ENCODE peak calls at places on chromosomes 2 and 18, in eight cellular contexts. K is HepG2; S is activated naive CD4-positive, alpha-beta T cell treated with anti-CD3 and anti-CD28 coated beads, Interleukin-2, amount 10 ng/mL, durations not matched to agents 7 days and 5 days; M is HTR-8/SVneo; E is germinal center; T is cardiac septum; B is NCI-H2171 treated with DMSO at 0.1 percent for 48 hours; H is NCI-H2081. F is an unnamed sample.

GRCh38 chr2:129752686-129753085 is 226.8 kb upstream of the RAB6C start:
- DNase-seq in K (no peak), S (no peak), M (no peak), E (no peak), T (peak; percentile 44), B (no peak), H (no peak), F (no peak)

GRCh38 chr18:3015851-3016250 is 2.9 kb upstream of the LPIN2 start:
- DNase-seq in K (no peak), S (no peak), M (no peak), E (no peak), T (no peak), B (no peak), H (no peak), F (no peak)

GRCh38 chr2:228731517-228731916 is 539.6 kb downstream of the PID1 start:
- DNase-seq in K (no peak), S (no peak), M (peak; percentile 2), E (no peak), T (no peak), B (no peak), H (no peak), F (no peak)

GRCh38 chr2:181038796-181039195 is 58.4 kb downstream of the UBE2E3 start:
- DNase-seq in K (no peak), S (no peak), M (no peak), E (no peak), T (no peak), B (no peak), H (no peak), F (no peak)

GRCh38 chr18:43278401-43278800 is 1.1 kb upstream of the SYT4 start:
- DNase-seq in K (no peak), S (no peak), M (no peak), E (no peak), T (no peak), B (peak; percentile 46), H (peak; percentile 24), F (no peak)

GRCh38 chr2:118521960-118522359 is 325.5 kb downstream of the EN1 start:
- DNase-seq in K (no peak), S (no peak), M (no peak), E (no peak), T (no peak), B (no peak), H (no peak), F (no peak)

GRCh38 chr2:162090109-162090508 is 16.1 kb upstream of the DPP4 start:
- DNase-seq in K (no peak), S (no peak), M (no peak), E (no peak), T (no peak), B (no peak), H (no peak), F (no peak)

GRCh38 chr2:80111185-80111584 is 193.4 kb downstream of the LRRTM1 start:
- DNase-seq in K (no peak), S (no peak), M (no peak), E (no peak), T (no peak), B (no peak), H (no peak), F (no peak)

GRCh38 chr2:36818542-36818941 is 122.0 kb downstream of the VIT start:
- DNase-seq in K (no peak), S (no peak), M (no peak), E (no peak), T (no peak), B (no peak), H (no peak), F (no peak)

GRCh38 chr18:45920367-45920766 is 46.8 kb downstream of the EPG5 start:
- DNase-seq in K (no peak), S (no peak), M (no peak), E (no peak), T (peak; percentile 85), B (peak; percentile 66), H (peak; percentile 69), F (no peak)

GRCh38 chr2:28152585-28153284 is 239.9 kb upstream of the FOSL2 start:
- DNase-seq in K (no peak), S (no peak), M (no peak), E (no peak), T (no peak), B (no peak), H (no peak), F (no peak)

GRCh38 chr2:12504443-12504842 is 212.3 kb upstream of the TRIB2 start:
- DNase-seq in K (no peak), S (no peak), M (no peak), E (no peak), T (no peak), B (no peak), H (no peak), F (no peak)

GRCh38 chr2:175010848-175011254 is 5.7 kb upstream of the CHN1 start:
- DNase-seq in K (no peak), S (no peak), M (no peak), E (no peak), T (no peak), B (peak; percentile 75), H (peak; percentile 91), F (no peak)

GRCh38 chr18:11163668-11164067 is 14.3 kb upstream of the PIEZO2 start:
- DNase-seq in K (no peak), S (no peak), M (no peak), E (no peak), T (no peak), B (no peak), H (no peak), F (no peak)

GRCh38 chr2:148876589-148877402 is 1.8 kb downstream of the KIF5C start:
- DNase-seq in K (peak; percentile 65), S (peak; percentile 53), M (no peak), E (peak; percentile 43), T (no peak), B (peak; percentile 92), H (peak; percentile 93), F (peak; percentile 38)

GRCh38 chr18:43159091-43159490 is 43.6 kb upstream of the RIT2 start:
- DNase-seq in K (no peak), S (no peak), M (no peak), E (no peak), T (no peak), B (peak; percentile 85), H (peak; percentile 32), F (no peak)

GRCh38 chr2:234071664-234072063 is 21.2 kb downstream of the SPP2 start:
- DNase-seq in K (no peak), S (no peak), M (no peak), E (no peak), T (no peak), B (no peak), H (no peak), F (no peak)

GRCh38 chr2:214261683-214262082 is 149.2 kb upstream of the VWC2L start:
- DNase-seq in K (no peak), S (no peak), M (peak; percentile 2), E (no peak), T (no peak), B (no peak), H (no peak), F (no peak)

GRCh38 chr2:44918095-44918775 is 23.3 kb upstream of the SIX3 start:
- DNase-seq in K (no peak), S (no peak), M (no peak), E (no peak), T (no peak), B (no peak), H (no peak), F (no peak)

GRCh38 chr2:67871696-67872320 is 191.0 kb downstream of the C1D start:
- DNase-seq in K (no peak), S (no peak), M (peak; percentile 69), E (no peak), T (no peak), B (no peak), H (no peak), F (no peak)

GRCh38 chr2:126687503-126687902 is 31.5 kb downstream of the GYPC start:
- DNase-seq in K (no peak), S (no peak), M (no peak), E (no peak), T (no peak), B (no peak), H (no peak), F (no peak)

GRCh38 chr2:212936572-212936971 is 214.8 kb downstream of the IKZF2 start:
- DNase-seq in K (no peak), S (no peak), M (no peak), E (no peak), T (no peak), B (peak; percentile 98), H (no peak), F (no peak)

GRCh38 chr2:127884436-127884835 is 1.3 kb downstream of the AMMECR1L start:
- DNase-seq in K (no peak), S (no peak), M (no peak), E (no peak), T (no peak), B (no peak), H (no peak), F (no peak)

GRCh38 chr2:53353372-53354111 is 414.1 kb upstream of the CHAC2 start:
- DNase-seq in K (no peak), S (no peak), M (peak; percentile 36), E (no peak), T (no peak), B (peak; percentile 58), H (no peak), F (no peak)

GRCh38 chr2:101106453-101107181 is 44.6 kb downstream of the TBC1D8 start:
- DNase-seq in K (peak; percentile 94), S (no peak), M (no peak), E (no peak), T (no peak), B (peak; percentile 55), H (peak; percentile 51), F (no peak)

GRCh38 chr2:218276986-218277755 is 6.9 kb downstream of the PNKD start:
- DNase-seq in K (no peak), S (no peak), M (no peak), E (no peak), T (no peak), B (no peak), H (no peak), F (no peak)

GRCh38 chr2:46888421-46888952 is 27.1 kb downstream of the MCFD2 start:
- DNase-seq in K (no peak), S (no peak), M (no peak), E (no peak), T (no peak), B (no peak), H (no peak), F (no peak)

GRCh38 chr2:150552421-150552820 is 65.0 kb upstream of the RND3 start:
- DNase-seq in K (no peak), S (no peak), M (no peak), E (no peak), T (no peak), B (no peak), H (no peak), F (no peak)

GRCh38 chr2:28356095-28356911 is 36.4 kb upstream of the FOSL2 start:
- DNase-seq in K (no peak), S (no peak), M (no peak), E (no peak), T (peak; percentile 91), B (peak; percentile 11), H (peak; percentile 31), F (no peak)

GRCh38 chr18:5601188-5601624 is 57.4 kb upstream of the EPB41L3 start:
- DNase-seq in K (peak; percentile 1), S (no peak), M (no peak), E (no peak), T (no peak), B (no peak), H (no peak), F (no peak)

GRCh38 chr2:148794558-148794957 is 80.5 kb upstream of the KIF5C start:
- DNase-seq in K (no peak), S (no peak), M (no peak), E (no peak), T (no peak), B (no peak), H (no peak), F (no peak)

GRCh38 chr18:45670281-45670962 is 53.6 kb upstream of the SLC14A1 start:
- DNase-seq in K (no peak), S (peak; percentile 63), M (no peak), E (no peak), T (no peak), B (no peak), H (no peak), F (no peak)

GRCh38 chr18:3089579-3089978 is 76.6 kb upstream of the LPIN2 start:
- DNase-seq in K (no peak), S (no peak), M (no peak), E (no peak), T (no peak), B (no peak), H (no peak), F (no peak)

GRCh38 chr2:86372641-86373502 is 35.4 kb upstream of the REEP1 start:
- DNase-seq in K (peak; percentile 63), S (no peak), M (peak; percentile 49), E (no peak), T (no peak), B (peak; percentile 50), H (peak; percentile 56), F (no peak)

F was measured in naive B cell.